ENCODE peak calls at places on chromosome 12, in four cellular contexts. One of them, this sample, is unnamed.
A peak's percentile ranks its signal among the peaks of the same experiment; 100 is the strongest.

GRCh38 chr12:64574837-64575236 is 35.5 kb upstream of the RASSF3 start:
- DNase-seq in Calu3: no peak
- DNase-seq in CD4-positive, alpha-beta memory T cell: no peak
- DNase-seq in T-helper 17 cell: no peak
- DNase-seq in this sample: no peak

GRCh38 chr12:115323223-115323905 is 639.4 kb upstream of the TBX3 start:
- DNase-seq in Calu3: no peak
- DNase-seq in CD4-positive, alpha-beta memory T cell: no peak
- DNase-seq in T-helper 17 cell: no peak
- DNase-seq in this sample: no peak

GRCh38 chr12:25459541-25459951 is 93.5 kb downstream of the LMNTD1 start:
- DNase-seq in Calu3: no peak
- DNase-seq in CD4-positive, alpha-beta memory T cell: no peak
- DNase-seq in T-helper 17 cell: no peak
- DNase-seq in this sample: no peak

GRCh38 chr12:10031318-10031717 is 836 bp downstream of the CLEC9A start:
- DNase-seq in Calu3: no peak
- DNase-seq in CD4-positive, alpha-beta memory T cell: no peak
- DNase-seq in T-helper 17 cell: no peak
- DNase-seq in this sample: no peak

GRCh38 chr12:89960607-89961394 is 252.2 kb upstream of the ATP2B1 start:
- DNase-seq in Calu3: peak; percentile 66
- DNase-seq in CD4-positive, alpha-beta memory T cell: no peak
- DNase-seq in T-helper 17 cell: no peak
- DNase-seq in this sample: no peak

GRCh38 chr12:117468016-117468415 is 106.6 kb upstream of the NOS1 start:
- DNase-seq in Calu3: no peak
- DNase-seq in CD4-positive, alpha-beta memory T cell: no peak
- DNase-seq in T-helper 17 cell: no peak
- DNase-seq in this sample: no peak

GRCh38 chr12:1939745-1940607 is 21.5 kb upstream of the CACNA2D4 start:
- DNase-seq in Calu3: peak; percentile 88
- DNase-seq in CD4-positive, alpha-beta memory T cell: peak; percentile 84
- DNase-seq in T-helper 17 cell: peak; percentile 92
- DNase-seq in this sample: peak; percentile 96

GRCh38 chr12:92079054-92079385 is 66.6 kb downstream of the BTG1 start:
- DNase-seq in Calu3: no peak
- DNase-seq in CD4-positive, alpha-beta memory T cell: no peak
- DNase-seq in T-helper 17 cell: no peak
- DNase-seq in this sample: no peak

GRCh38 chr12:108307006-108307405 is 32.1 kb downstream of the CMKLR1 start:
- DNase-seq in Calu3: no peak
- DNase-seq in CD4-positive, alpha-beta memory T cell: no peak
- DNase-seq in T-helper 17 cell: no peak
- DNase-seq in this sample: no peak

GRCh38 chr12:122064034-122064777 is 14.3 kb upstream of the MLXIP start:
- DNase-seq in Calu3: peak; percentile 66
- DNase-seq in CD4-positive, alpha-beta memory T cell: no peak
- DNase-seq in T-helper 17 cell: no peak
- DNase-seq in this sample: no peak

GRCh38 chr12:50387487-50387886 is 8.9 kb downstream of the FAM186A start:
- DNase-seq in Calu3: no peak
- DNase-seq in CD4-positive, alpha-beta memory T cell: no peak
- DNase-seq in T-helper 17 cell: no peak
- DNase-seq in this sample: no peak

GRCh38 chr12:53866727-53867126 is 71.9 kb upstream of the HOXC13 start:
- DNase-seq in Calu3: no peak
- DNase-seq in CD4-positive, alpha-beta memory T cell: no peak
- DNase-seq in T-helper 17 cell: no peak
- DNase-seq in this sample: no peak

GRCh38 chr12:97169922-97170321 is 262.9 kb downstream of the NEDD1 start:
- DNase-seq in Calu3: no peak
- DNase-seq in CD4-positive, alpha-beta memory T cell: no peak
- DNase-seq in T-helper 17 cell: no peak
- DNase-seq in this sample: no peak

GRCh38 chr12:77537648-77538047 is 293.0 kb upstream of the NAV3 start:
- DNase-seq in Calu3: no peak
- DNase-seq in CD4-positive, alpha-beta memory T cell: no peak
- DNase-seq in T-helper 17 cell: no peak
- DNase-seq in this sample: no peak

GRCh38 chr12:544142-544541 is 84.4 kb downstream of the B4GALNT3 start:
- DNase-seq in Calu3: no peak
- DNase-seq in CD4-positive, alpha-beta memory T cell: no peak
- DNase-seq in T-helper 17 cell: no peak
- DNase-seq in this sample: no peak

GRCh38 chr12:25829192-25829591 is 129.3 kb upstream of the RASSF8 start:
- DNase-seq in Calu3: peak; percentile 2
- DNase-seq in CD4-positive, alpha-beta memory T cell: no peak
- DNase-seq in T-helper 17 cell: no peak
- DNase-seq in this sample: no peak

GRCh38 chr12:88163371-88163770 is 21.3 kb downstream of the TMTC3 start:
- DNase-seq in Calu3: no peak
- DNase-seq in CD4-positive, alpha-beta memory T cell: no peak
- DNase-seq in T-helper 17 cell: no peak
- DNase-seq in this sample: no peak

GRCh38 chr12:23847857-23848256 is 101.6 kb downstream of the SOX5 start:
- DNase-seq in Calu3: no peak
- DNase-seq in CD4-positive, alpha-beta memory T cell: no peak
- DNase-seq in T-helper 17 cell: no peak
- DNase-seq in this sample: no peak

GRCh38 chr12:99910342-99910741 is 74.4 kb downstream of the ANKS1B start:
- DNase-seq in Calu3: no peak
- DNase-seq in CD4-positive, alpha-beta memory T cell: no peak
- DNase-seq in T-helper 17 cell: no peak
- DNase-seq in this sample: no peak

GRCh38 chr12:28130625-28131598 is 59.3 kb upstream of the CCDC91 start:
- DNase-seq in Calu3: peak; percentile 64
- DNase-seq in CD4-positive, alpha-beta memory T cell: no peak
- DNase-seq in T-helper 17 cell: no peak
- DNase-seq in this sample: no peak

GRCh38 chr12:18275974-18276373 is 14.7 kb downstream of the PIK3C2G start:
- DNase-seq in Calu3: no peak
- DNase-seq in CD4-positive, alpha-beta memory T cell: no peak
- DNase-seq in T-helper 17 cell: no peak
- DNase-seq in this sample: no peak

GRCh38 chr12:27344246-27344645 is 11.6 kb downstream of the BMAL2 start:
- DNase-seq in Calu3: peak; percentile 58
- DNase-seq in CD4-positive, alpha-beta memory T cell: no peak
- DNase-seq in T-helper 17 cell: no peak
- DNase-seq in this sample: no peak

GRCh38 chr12:62484234-62484633 is 17.6 kb downstream of the MON2 start:
- DNase-seq in Calu3: no peak
- DNase-seq in CD4-positive, alpha-beta memory T cell: no peak
- DNase-seq in T-helper 17 cell: no peak
- DNase-seq in this sample: no peak

GRCh38 chr12:64229240-64229639 is 7.1 kb upstream of the KICS2 start:
- DNase-seq in Calu3: no peak
- DNase-seq in CD4-positive, alpha-beta memory T cell: no peak
- DNase-seq in T-helper 17 cell: no peak
- DNase-seq in this sample: no peak

GRCh38 chr12:65825323-65825572 is 965 bp downstream of the HMGA2 start:
- DNase-seq in Calu3: no peak
- DNase-seq in CD4-positive, alpha-beta memory T cell: no peak
- DNase-seq in T-helper 17 cell: no peak
- DNase-seq in this sample: no peak

This sample was measured in left lung.